ENCODE peak calls at places on chromosomes 7 and 10, in five cellular contexts. R, U, W, T and Z are unnamed samples. For H3K4me1, the result is how much of the 10 kb centered on the place peaks cover.

GRCh38 chr7:106522691-106523090 is 138.3 kb downstream of the CCDC71L start:
- DNase-seq in T (no peak), W (no peak), R (no peak), U (no peak), Z (no peak)

GRCh38 chr7:96449094-96449493 is 127.2 kb upstream of the SLC25A13 start:
- DNase-seq in U (no peak), W (no peak), T (no peak), R (no peak), Z (no peak)

GRCh38 chr7:105675873-105676484 is 94.7 kb upstream of the EFCAB10 start:
- DNase-seq in U (no peak), W (peak), R (peak), T (no peak), Z (peak)

GRCh38 chr10:62690703-62691102 is 113.8 kb upstream of the ADO start:
- DNase-seq in T (peak), U (no peak), R (no peak), W (no peak), Z (no peak)

GRCh38 chr7:158646766-158647474 is 57.7 kb downstream of the NCAPG2 start:
- DNase-seq in U (no peak), T (peak), R (no peak), W (peak), Z (no peak)

GRCh38 chr7:35839860-35840854 is 39.3 kb downstream of the SEPTIN7 start:
- DNase-seq in U (no peak), T (no peak), R (no peak), W (no peak), Z (no peak)

GRCh38 chr7:127726481-127726880 is 74.5 kb downstream of the SND1 start:
- DNase-seq in W (no peak), T (no peak), U (no peak), R (no peak), Z (no peak)

GRCh38 chr7:102460467-102460866 is 4.2 kb downstream of the ALKBH4 start:
- DNase-seq in T (no peak), R (no peak), W (no peak), U (no peak), Z (no peak)

GRCh38 chr7:80876894-80877414 is 41.9 kb downstream of the SEMA3C start:
- DNase-seq in T (no peak), R (no peak), W (no peak), U (peak), Z (no peak)

GRCh38 chr10:129476431-129476830 is 9.4 kb downstream of the MGMT start:
- DNase-seq in T (no peak), W (no peak), R (no peak), U (no peak), Z (no peak)

GRCh38 chr7:156220078-156220605 is 407.9 kb upstream of the SHH start:
- DNase-seq in W (no peak), U (no peak), T (no peak), R (no peak), Z (no peak)

DNA sequence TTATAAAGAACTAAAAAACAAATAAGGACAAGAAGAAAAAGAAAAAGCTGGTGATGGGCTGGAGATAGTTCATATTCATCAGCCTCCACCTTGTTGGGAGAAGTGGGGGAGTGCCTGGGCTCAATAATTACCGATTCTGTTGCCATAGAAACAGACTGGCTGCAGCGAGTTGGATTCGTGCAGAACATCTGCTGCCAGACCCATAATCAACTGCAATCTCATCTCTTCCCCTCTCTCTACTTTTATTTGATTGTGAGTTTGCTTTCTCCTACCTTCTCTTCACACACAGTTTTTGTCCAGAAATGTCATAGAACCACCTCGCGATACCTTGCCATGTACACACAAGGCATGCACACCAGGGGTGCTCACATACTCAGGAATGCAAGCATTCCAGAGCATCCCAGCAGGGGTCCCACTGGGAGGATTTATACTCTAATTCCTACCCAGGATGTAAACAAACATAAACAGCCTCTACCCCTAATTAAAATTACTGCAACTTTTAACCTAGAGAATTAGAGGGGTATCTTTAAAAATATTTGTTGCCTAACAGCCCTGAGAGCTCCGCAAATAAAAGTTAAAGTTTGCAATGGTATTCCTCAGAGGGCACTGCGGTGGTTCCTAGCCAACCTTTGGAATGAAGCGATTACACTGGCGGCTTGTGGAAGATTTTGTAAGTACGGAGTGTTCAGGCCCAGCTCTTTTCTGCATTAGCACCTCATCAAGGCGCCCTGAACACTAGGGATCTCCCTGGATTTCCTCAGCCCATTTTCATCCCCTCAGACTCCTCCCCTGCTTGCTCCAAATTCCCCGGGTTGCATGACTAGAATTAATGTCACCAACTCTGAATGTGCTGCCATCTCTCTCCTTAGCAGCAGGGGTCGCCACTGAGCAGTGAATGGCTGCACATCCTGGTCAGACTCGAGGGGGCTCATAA is 262.4 kb upstream of the AOAH start:
- DNase-seq in W (peak), R (peak), T (peak), U (peak), Z (peak)
- H3K4me1 ChIP-seq in W (under half), R (under half), T (under half), U (under half), Z (under half)

GRCh38 chr7:121372376-121373024 is 23.6 kb downstream of the FAM3C start:
- DNase-seq in R (no peak), U (no peak), T (no peak), W (peak), Z (no peak)
- H3K27ac ChIP-seq in R (peak), U (no peak), T (no peak), W (peak), Z (no peak)

GRCh38 chr10:47167591-47167990 is 132.4 kb upstream of the GDF10 start:
- DNase-seq in W (no peak), T (no peak), U (no peak), R (no peak), Z (no peak)

GRCh38 chr10:47165711-47166404 is 134.1 kb upstream of the GDF10 start:
- DNase-seq in W (peak), U (no peak), T (no peak), R (peak), Z (peak)

GRCh38 chr10:47164800-47165128 is 135.2 kb upstream of the GDF10 start:
- DNase-seq in R (no peak), U (no peak), W (no peak), T (no peak), Z (no peak)

GRCh38 chr10:47165168-47165710 is 134.8 kb upstream of the GDF10 start:
- DNase-seq in U (no peak), R (peak), W (no peak), T (no peak), Z (no peak)

GRCh38 chr10:47166405-47166777 is 133.6 kb upstream of the GDF10 start:
- DNase-seq in R (peak), W (no peak), T (no peak), U (no peak), Z (no peak)
- H3K4me3 ChIP-seq in R (no peak), W (no peak), T (no peak), U (no peak), Z (peak)

DNA sequence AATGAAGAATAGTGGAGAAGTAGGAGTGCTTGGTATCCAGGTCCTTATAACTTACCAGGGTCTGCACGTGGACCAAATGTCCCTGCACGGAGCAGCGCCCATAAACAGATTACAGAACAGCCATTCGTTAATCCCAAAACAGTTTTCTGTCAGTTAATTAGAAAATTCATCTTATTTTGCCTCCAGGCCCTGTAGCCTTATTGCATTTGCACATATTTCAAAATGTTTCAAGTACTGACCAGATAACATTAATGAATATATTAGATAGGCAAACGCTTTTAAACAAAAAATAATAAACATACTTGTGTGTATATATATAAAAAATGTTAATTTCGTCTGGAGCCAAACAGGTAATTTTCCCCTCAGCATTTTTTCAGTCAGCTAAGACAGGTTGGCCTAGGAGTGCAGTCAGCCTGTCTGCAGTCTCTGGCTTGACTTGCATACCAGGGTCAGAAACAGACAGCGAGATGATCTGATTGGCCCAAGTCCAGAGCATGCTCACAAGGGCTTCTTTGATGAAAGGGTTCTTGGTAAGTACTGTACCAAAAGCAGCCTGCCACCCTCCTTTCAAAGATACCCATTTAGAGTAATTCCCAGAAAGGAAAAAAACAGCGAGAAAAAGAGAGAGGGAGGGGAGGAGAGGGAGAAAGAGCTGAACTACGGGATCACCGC is 194.5 kb upstream of the TCF7L2 start:
- DNase-seq in U (no peak), W (no peak), R (no peak), T (no peak), Z (no peak)
- H3K4me1 ChIP-seq in U (under half), W (under half), R (under half), T (under half), Z (under half)

GRCh38 chr10:11555556-11555955 is 55.9 kb downstream of the USP6NL start:
- DNase-seq in W (no peak), R (no peak), T (no peak), U (no peak), Z (no peak)

GRCh38 chr10:11560076-11560709 is 51.3 kb downstream of the USP6NL start:
- DNase-seq in R (no peak), U (no peak), W (no peak), T (no peak), Z (no peak)

GRCh38 chr10:11557967-11558366 is 53.5 kb downstream of the USP6NL start:
- DNase-seq in R (no peak), T (no peak), U (no peak), W (no peak), Z (no peak)

GRCh38 chr10:11553773-11554381 is 57.6 kb downstream of the USP6NL start:
- DNase-seq in T (no peak), U (no peak), W (peak), R (no peak), Z (no peak)

DNA sequence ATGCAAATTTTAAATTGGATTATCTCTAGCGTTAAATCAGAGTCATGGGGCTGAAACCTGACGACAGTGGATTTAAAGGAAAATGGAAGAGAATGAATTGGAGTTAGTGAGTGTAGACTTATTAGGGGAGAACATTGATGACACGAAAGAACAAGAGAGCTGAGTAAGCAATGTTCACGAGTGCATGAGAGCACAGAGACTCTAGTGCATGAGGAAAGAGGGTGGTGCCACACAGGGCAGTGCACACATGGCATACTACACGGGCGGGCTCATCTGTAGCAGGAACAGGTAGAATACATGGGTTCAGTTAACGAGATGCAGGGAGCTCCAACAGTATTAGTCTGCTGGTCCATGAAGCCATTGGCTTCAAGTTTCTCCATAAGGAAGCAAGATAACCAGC is 53.9 kb downstream of the USP6NL start:
- DNase-seq in R (peak), W (no peak), U (no peak), T (no peak), Z (no peak)
- H3K27ac ChIP-seq in R (no peak), W (no peak), U (no peak), T (no peak), Z (no peak)

GRCh38 chr10:123134915-123135414 is 805 bp upstream of the HMX3 start:
- DNase-seq in R (no peak), U (no peak), T (no peak), W (no peak), Z (no peak)
- H3K4me3 ChIP-seq in R (peak), U (peak), T (peak), W (peak), Z (peak)

DNA sequence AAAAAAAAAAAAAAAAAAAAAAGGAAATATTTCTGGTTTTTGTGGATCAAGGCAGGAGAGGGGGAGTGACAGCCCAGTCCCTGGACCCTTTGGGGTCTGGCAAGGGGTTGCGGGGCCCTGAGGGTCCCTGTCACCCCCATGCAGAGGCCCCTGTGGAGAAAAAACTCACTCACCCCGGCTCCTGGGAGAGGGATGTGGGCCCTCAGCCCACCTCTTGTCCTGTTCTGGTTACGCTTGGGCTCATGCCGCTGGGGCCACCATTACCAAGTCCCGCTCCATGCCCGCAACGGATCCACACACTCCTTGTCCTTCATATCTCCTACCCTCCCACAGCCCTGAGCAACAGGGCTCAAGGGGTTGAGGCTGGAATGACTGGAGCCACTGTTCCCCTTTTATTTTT is 1.0 kb upstream of the TMEM184A start:
- DNase-seq in U (no peak), R (no peak), T (no peak), W (no peak), Z (no peak)
- H3K4me1 ChIP-seq in U (under half), R (under half), T (under half), W (under half), Z (under half)

DNA sequence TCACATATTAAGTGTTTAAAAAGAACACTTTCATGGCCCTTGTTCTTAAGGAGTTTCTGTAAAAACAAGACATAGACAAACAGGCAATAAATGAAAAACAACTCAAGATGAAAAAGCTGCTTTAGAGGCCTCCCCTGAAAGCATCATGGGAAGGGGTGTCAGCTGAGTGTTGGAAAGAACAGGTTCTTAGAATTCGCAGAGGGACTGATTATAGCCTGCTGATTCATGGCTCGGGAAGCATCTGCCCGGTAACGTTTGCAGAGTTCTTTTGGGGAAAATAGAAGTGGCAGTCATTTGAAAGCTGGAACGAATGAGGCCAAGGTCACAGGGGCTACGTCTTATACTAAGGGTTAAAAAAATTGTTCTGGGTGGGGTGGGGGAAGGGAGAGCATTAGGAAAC is 72.4 kb upstream of the GPR158 start:
- DNase-seq in W (no peak), R (no peak), T (no peak), U (no peak), Z (no peak)
- H3K27ac ChIP-seq in W (no peak), R (no peak), T (no peak), U (no peak), Z (no peak)

GRCh38 chr7:140229101-140229525 is 52.3 kb upstream of the KDM7A start:
- DNase-seq in W (peak), U (no peak), T (no peak), R (no peak), Z (no peak)

GRCh38 chr7:140230517-140230861 is 53.7 kb upstream of the KDM7A start:
- DNase-seq in T (no peak), U (peak), W (peak), R (peak), Z (peak)

GRCh38 chr7:140230862-140231778 is 54.3 kb upstream of the KDM7A start:
- DNase-seq in R (peak), T (peak), W (peak), U (peak), Z (peak)

GRCh38 chr7:140231779-140232491 is 55.2 kb upstream of the KDM7A start:
- DNase-seq in R (no peak), U (peak), W (peak), T (no peak), Z (peak)

DNA sequence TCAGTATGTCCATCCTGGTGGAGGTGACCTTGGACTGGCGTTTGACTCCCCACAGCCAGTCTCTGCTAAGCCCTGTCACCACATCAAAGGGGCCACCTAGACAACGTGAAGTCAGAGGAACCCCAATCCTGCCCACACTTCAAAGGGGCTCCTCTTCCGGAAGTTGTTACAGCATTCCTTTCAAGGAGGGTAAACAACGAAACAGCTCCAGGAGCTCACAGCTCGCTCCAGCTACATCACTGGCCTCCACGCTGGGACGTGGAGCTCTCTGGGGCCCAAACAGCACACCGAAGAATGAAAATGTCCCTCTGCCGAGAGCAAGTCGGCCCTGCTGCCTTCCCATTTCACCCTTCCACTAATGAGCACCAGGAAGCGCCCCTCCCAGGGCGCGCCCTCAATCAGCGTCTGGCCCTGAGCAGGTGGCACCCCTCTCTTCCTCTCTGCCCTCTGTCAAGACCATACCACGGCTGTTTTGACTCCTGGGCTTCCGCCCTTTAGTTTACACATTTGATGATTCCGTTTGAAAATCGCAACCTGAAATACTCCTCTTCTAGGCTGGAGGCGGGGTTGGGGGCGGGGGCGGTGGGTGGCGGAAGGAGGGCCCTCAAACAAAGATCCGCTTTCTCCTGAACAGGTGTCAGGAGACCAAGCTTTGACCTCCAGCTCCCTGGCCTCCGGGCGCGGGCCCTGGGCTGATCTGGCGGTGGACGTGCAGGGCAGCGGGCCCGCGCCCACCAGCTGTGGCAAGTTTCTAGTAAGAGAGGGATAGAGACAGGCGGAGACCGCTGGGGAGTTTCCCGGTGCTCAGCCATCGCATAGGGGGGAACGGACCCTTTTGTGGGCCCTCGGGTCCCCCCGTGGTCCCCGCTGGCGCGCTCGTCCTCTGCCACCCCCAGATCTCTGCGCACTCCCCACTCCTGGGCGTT is 53.1 kb upstream of the KDM7A start:
- DNase-seq in U (peak), T (no peak), R (peak), W (peak), Z (peak)
- H3K4me3 ChIP-seq in U (peak), T (peak), R (peak), W (peak), Z (peak)

GRCh38 chr7:47454961-47455871 is 126.7 kb downstream of the TNS3 start:
- DNase-seq in U (no peak), R (no peak), T (no peak), W (no peak), Z (no peak)
- H3K4me1 ChIP-seq in U (under half), R (half or more), T (under half), W (under half), Z (under half)